ENCODE peak calls at places on chromosomes 16 and 17, in nine cellular contexts. Y is head of caudate nucleus, T is Ammon's horn, G is skeletal muscle cell, I is cardiac muscle cell, M is SW 1271, V is myocyte, A is iris pigment epithelial cell, B is H54. F is an unnamed sample.

GRCh38 chr17:72529386-72529785 is 408.6 kb downstream of the SOX9 start:
- DNase-seq in Y (no peak), T (no peak), G (no peak), I (no peak), M (no peak), V (no peak), A (no peak), B (no peak), F (no peak)

GRCh38 chr17:75249564-75249963 is 11.8 kb downstream of the GGA3 start:
- DNase-seq in Y (no peak), T (no peak), G (no peak), I (no peak), M (no peak), V (no peak), A (no peak), B (no peak), F (no peak)

GRCh38 chr17:75517277-75517865 is 1.0 kb downstream of the TSEN54 start:
- DNase-seq in Y (no peak), T (no peak), G (no peak), I (no peak), M (peak; percentile 17), V (no peak), A (no peak), B (no peak), F (peak; percentile 79)

GRCh38 chr16:86519007-86519648 is 8.8 kb downstream of the FOXF1 start:
- DNase-seq in Y (no peak), T (no peak), G (no peak), I (no peak), M (no peak), V (no peak), A (no peak), B (no peak), F (no peak)

GRCh38 chr17:28524476-28525415 is 18.6 kb downstream of the FOXN1 start:
- DNase-seq in Y (no peak), T (no peak), G (peak; percentile 16), I (peak; percentile 43), M (no peak), V (no peak), A (peak; percentile 71), B (peak; percentile 65), F (peak; percentile 91)

GRCh38 chr17:77548967-77549366 is 408.2 kb downstream of the SEC14L1 start:
- DNase-seq in Y (no peak), T (no peak), G (no peak), I (no peak), M (no peak), V (no peak), A (no peak), B (no peak), F (no peak)

GRCh38 chr16:17409894-17410293 is 60.9 kb downstream of the XYLT1 start:
- DNase-seq in Y (peak; percentile 51), T (peak; percentile 80), G (no peak), I (no peak), M (no peak), V (no peak), A (no peak), B (no peak), F (no peak)

GRCh38 chr17:31604936-31605335 is 213.5 kb downstream of the RAB11FIP4 start:
- DNase-seq in Y (no peak), T (no peak), G (no peak), I (no peak), M (no peak), V (no peak), A (no peak), B (no peak), F (no peak)

GRCh38 chr17:2847601-2848255 is 51.5 kb downstream of the RAP1GAP2 start:
- DNase-seq in Y (no peak), T (no peak), G (no peak), I (no peak), M (no peak), V (no peak), A (no peak), B (no peak), F (no peak)

GRCh38 chr17:77028900-77029299 is 111.9 kb upstream of the SEC14L1 start:
- DNase-seq in Y (no peak), T (no peak), G (no peak), I (no peak), M (no peak), V (no peak), A (no peak), B (no peak), F (no peak)

GRCh38 chr17:46035112-46035818 is 36.2 kb downstream of the STH start:
- DNase-seq in Y (no peak), T (no peak), G (no peak), I (no peak), M (no peak), V (no peak), A (peak; percentile 31), B (no peak), F (no peak)

GRCh38 chr17:18028114-18028513 is 10.9 kb downstream of the ATPAF2 start:
- DNase-seq in Y (no peak), T (no peak), G (no peak), I (peak; percentile 88), M (no peak), V (no peak), A (no peak), B (no peak), F (no peak)

GRCh38 chr16:23843143-23843542 is 7.4 kb downstream of the PRKCB start:
- DNase-seq in Y (no peak), T (no peak), G (no peak), I (no peak), M (no peak), V (no peak), A (no peak), B (no peak), F (no peak)

GRCh38 chr16:15972046-15972868 is 22.8 kb downstream of the ABCC1 start:
- DNase-seq in Y (no peak), T (no peak), G (no peak), I (no peak), M (peak; percentile 41), V (no peak), A (peak; percentile 69), B (no peak), F (no peak)

GRCh38 chr17:64008346-64008745 is 10.2 kb downstream of the PRR29 start:
- DNase-seq in Y (no peak), T (no peak), G (no peak), I (no peak), M (no peak), V (no peak), A (no peak), B (no peak), F (no peak)

GRCh38 chr17:57294629-57295501 is 38.5 kb downstream of the MSI2 start:
- DNase-seq in Y (no peak), T (peak; percentile 37), G (no peak), I (no peak), M (no peak), V (peak; percentile 92), A (peak; percentile 61), B (peak; percentile 91), F (no peak)

GRCh38 chr17:64061157-64061898 is 40.9 kb upstream of the ICAM2 start:
- DNase-seq in Y (no peak), T (no peak), G (no peak), I (no peak), M (no peak), V (no peak), A (peak; percentile 45), B (no peak), F (no peak)